ENCODE peak calls at places on chromosomes 6 and 20, in five cellular contexts. N, W, I, H and C are unnamed samples.
A peak's percentile ranks its signal among the peaks of the same experiment; 100 is the strongest.

GRCh38 chr20:42565106-42565990 is 624.4 kb downstream of the PTPRT start:
- DNase-seq in N (no peak), W (no peak), I (no peak), H (no peak), C (no peak)

GRCh38 chr6:80154160-80154559 is 47.7 kb downstream of the BCKDHB start:
- DNase-seq in N (no peak), W (no peak), I (no peak), H (no peak), C (no peak)

GRCh38 chr6:75528423-75528822 is 34.8 kb upstream of the FILIP1 start:
- DNase-seq in N (no peak), W (no peak), I (no peak), H (no peak), C (no peak)

GRCh38 chr6:28587011-28587745 is 61.5 kb downstream of the GPX5 start:
- DNase-seq in N (peak; percentile 74), W (no peak), I (peak; percentile 88), H (no peak), C (peak; percentile 73)

GRCh38 chr6:170470673-170471072 is 82.4 kb downstream of the PSMB1 start:
- DNase-seq in N (no peak), W (no peak), I (no peak), H (no peak), C (no peak)

GRCh38 chr6:163415620-163416379 is 1.3 kb downstream of the QKI start:
- DNase-seq in N (peak; percentile 74), W (no peak), I (peak; percentile 71), H (peak; percentile 53), C (peak; percentile 43)

GRCh38 chr20:17616480-17617211 is 46.8 kb downstream of the DSTN start:
- DNase-seq in N (peak; percentile 58), W (no peak), I (peak; percentile 52), H (no peak), C (no peak)

GRCh38 chr6:166483026-166483425 is 100.3 kb upstream of the MPC1 start:
- DNase-seq in N (no peak), W (no peak), I (no peak), H (no peak), C (no peak)

GRCh38 chr6:22099241-22099640 is 197.6 kb downstream of the PRL start:
- DNase-seq in N (no peak), W (no peak), I (no peak), H (no peak), C (no peak)

GRCh38 chr20:29740601-29740950 is 1516.9 kb upstream of the DEFB115 start:
- DNase-seq in N (no peak), W (no peak), I (no peak), H (no peak), C (no peak)
- H3K9me3 ChIP-seq in N (no peaks in the 10 kb centered on the region), W (no peaks in the 10 kb centered on the region), I (no peaks in the 10 kb centered on the region), H (peaks cover 3% of the 10 kb centered on the region), C (no peaks in the 10 kb centered on the region)

GRCh38 chr6:125693480-125693879 is 56.0 kb upstream of the HEY2 start:
- DNase-seq in N (no peak), W (no peak), I (no peak), H (no peak), C (no peak)
- H3K9me3 ChIP-seq in N (no peaks in the 10 kb centered on the region), W (no peaks in the 10 kb centered on the region), I (no peaks in the 10 kb centered on the region), H (no peaks in the 10 kb centered on the region), C (no peaks in the 10 kb centered on the region)

GRCh38 chr6:30287139-30287538 is 39.6 kb upstream of the TRIM39 start:
- DNase-seq in N (no peak), W (no peak), I (no peak), H (no peak), C (no peak)
- H3K9me3 ChIP-seq in N (peaks cover 4% of the 10 kb centered on the region), W (peaks cover 36% of the 10 kb centered on the region), I (peaks cover 37% of the 10 kb centered on the region), H (peaks cover 48% of the 10 kb centered on the region), C (peaks cover 15% of the 10 kb centered on the region)

DNA sequence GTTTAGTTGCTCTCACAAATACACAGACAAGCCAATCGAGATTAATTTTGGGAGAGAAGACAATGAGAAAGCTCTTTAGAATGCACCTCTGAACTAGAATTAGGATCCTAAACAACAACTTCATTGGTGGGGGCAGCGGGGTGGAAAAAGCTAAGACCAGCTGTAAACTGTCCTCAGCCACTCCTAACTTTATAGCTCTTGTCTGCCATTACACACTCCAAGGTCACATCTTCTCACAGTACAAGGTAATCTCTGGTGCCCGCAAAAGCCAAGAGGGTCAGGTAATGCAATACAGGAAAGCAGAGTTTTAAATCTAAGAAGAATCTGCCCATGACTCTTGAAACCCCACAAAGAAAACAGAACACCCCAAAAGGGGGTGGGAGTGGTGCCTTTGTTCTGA is 17.8 kb upstream of the IL22RA2 start:
- DNase-seq in N (no peak), W (no peak), I (no peak), H (no peak), C (no peak)
- H3K9me3 ChIP-seq in N (no peaks in the 10 kb centered on the region), W (no peaks in the 10 kb centered on the region), I (no peaks in the 10 kb centered on the region), H (no peaks in the 10 kb centered on the region), C (peaks cover 2% of the 10 kb centered on the region)

GRCh38 chr6:27358786-27359185 is 29.8 kb upstream of the ZNF391 start:
- DNase-seq in N (no peak), W (no peak), I (no peak), H (no peak), C (no peak)

DNA sequence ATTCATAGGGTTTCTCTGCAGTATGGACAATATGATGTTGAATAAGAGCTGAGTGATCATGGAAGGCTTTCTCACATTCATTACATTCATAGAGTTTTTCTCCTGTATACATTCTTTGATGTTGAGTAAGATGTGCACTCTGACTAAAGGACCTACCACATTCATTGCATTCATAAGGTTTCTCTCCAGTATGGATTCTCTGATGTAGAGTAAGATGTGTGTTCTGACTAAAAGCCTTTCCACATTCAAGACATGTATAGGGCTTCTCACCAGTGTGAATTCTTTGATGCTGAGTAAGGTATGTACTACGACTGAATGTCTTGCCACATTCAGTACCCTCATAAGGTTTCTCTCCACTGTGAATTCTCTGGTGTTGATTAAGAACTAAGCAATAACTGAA is 29.3 kb upstream of the ZNF391 start:
- DNase-seq in N (no peak), W (no peak), I (no peak), H (no peak), C (no peak)
- H3K9me3 ChIP-seq in N (no peaks in the 10 kb centered on the region), W (peaks cover 23% of the 10 kb centered on the region), I (peaks cover 11% of the 10 kb centered on the region), H (peaks cover 37% of the 10 kb centered on the region), C (no peaks in the 10 kb centered on the region)

GRCh38 chr6:109358204-109358603 is 24.1 kb downstream of the CD164 start:
- DNase-seq in N (no peak), W (no peak), I (no peak), H (no peak), C (no peak)

GRCh38 chr6:109360791-109361190 is 21.5 kb downstream of the CD164 start:
- DNase-seq in N (no peak), W (no peak), I (no peak), H (no peak), C (no peak)

GRCh38 chr6:109359248-109359647 is 23.0 kb downstream of the CD164 start:
- DNase-seq in N (no peak), W (no peak), I (no peak), H (no peak), C (no peak)

GRCh38 chr6:109360281-109360680 is 22.0 kb downstream of the CD164 start:
- DNase-seq in N (no peak), W (no peak), I (no peak), H (no peak), C (no peak)

GRCh38 chr6:109356237-109356636 is 26.0 kb downstream of the CD164 start:
- DNase-seq in N (no peak), W (no peak), I (no peak), H (no peak), C (no peak)
- H3K9me3 ChIP-seq in N (no peaks in the 10 kb centered on the region), W (no peaks in the 10 kb centered on the region), I (no peaks in the 10 kb centered on the region), H (no peaks in the 10 kb centered on the region), C (no peaks in the 10 kb centered on the region)

DNA sequence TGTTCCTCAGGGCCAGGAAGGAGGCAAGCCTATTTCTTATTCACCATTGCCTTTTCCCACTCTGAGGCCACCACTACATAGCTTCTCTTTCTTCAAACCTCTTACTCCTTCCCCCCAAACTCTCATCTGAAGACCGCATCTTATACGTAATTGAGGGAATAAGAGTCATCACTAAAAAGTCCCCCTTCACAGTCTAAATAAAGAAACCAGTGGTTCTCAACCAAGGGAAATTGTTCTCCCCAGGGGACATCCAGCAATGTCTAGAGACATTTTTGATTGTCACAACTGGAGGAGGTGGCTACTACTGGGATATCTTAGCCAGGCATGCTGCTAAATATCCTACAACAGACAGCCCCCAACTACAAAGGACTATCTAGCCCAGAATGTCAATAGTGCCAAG is 327.6 kb upstream of the CNR1 start:
- DNase-seq in N (no peak), W (no peak), I (no peak), H (no peak), C (no peak)
- H3K9me3 ChIP-seq in N (no peaks in the 10 kb centered on the region), W (no peaks in the 10 kb centered on the region), I (no peaks in the 10 kb centered on the region), H (no peaks in the 10 kb centered on the region), C (no peaks in the 10 kb centered on the region)